ENCODE peak calls at places on chromosomes 4 and X, in seven cellular contexts. W is hepatocyte; U is IMR-90; X is astrocyte of the spinal cord; B is progenitor cell of endocrine pancreas; S is left ventricle myocardium inferior; O is CD4-positive, alpha-beta T cell. H is an unnamed sample.

GRCh38 chr4:60737858-60738257 is 462.3 kb upstream of the ADGRL3 start:
- DNase-seq in X (no peak), O (no peak), B (no peak), S (no peak), W (no peak), U (peak; percentile 74), H (no peak)

GRCh38 chr4:124952601-124953000 is 240.1 kb upstream of the ANKRD50 start:
- DNase-seq in W (no peak), S (no peak), B (no peak), X (no peak), U (no peak), O (no peak), H (no peak)

GRCh38 chr4:83440148-83440814 is 15.3 kb downstream of the HELQ start:
- DNase-seq in X (no peak), B (no peak), W (no peak), U (no peak), S (no peak), O (no peak), H (no peak)

GRCh38 chr4:183636923-183637322 is 22.1 kb downstream of the RWDD4 start:
- DNase-seq in S (no peak), B (no peak), O (no peak), U (peak; percentile 53), W (no peak), X (peak; percentile 55), H (no peak)

GRCh38 chr4:54229631-54230478 is 762 bp downstream of the PDGFRA start:
- DNase-seq in B (peak; percentile 21), W (peak; percentile 34), S (no peak), X (peak; percentile 24), O (no peak), U (peak; percentile 69), H (peak; percentile 67)

GRCh38 chr4:41179086-41179374 is 35.3 kb downstream of the APBB2 start:
- DNase-seq in W (no peak), S (no peak), O (no peak), U (no peak), B (no peak), X (no peak), H (no peak)

GRCh38 chr4:140736669-140737343 is 19.4 kb downstream of the TBC1D9 start:
- DNase-seq in X (no peak), B (no peak), S (no peak), W (no peak), O (no peak), U (peak; percentile 25), H (no peak)

GRCh38 chr4:26779674-26780073 is 81.0 kb upstream of the STIM2 start:
- DNase-seq in O (no peak), B (no peak), X (peak; percentile 55), W (no peak), S (no peak), U (peak; percentile 48), H (no peak)

GRCh38 chr4:77721073-77721472 is 98.1 kb downstream of the CNOT6L start:
- DNase-seq in B (no peak), O (no peak), X (no peak), W (no peak), S (no peak), U (no peak), H (no peak)

GRCh38 chrX:115968436-115969252 is 201.9 kb upstream of the AGTR2 start:
- DNase-seq in S (peak; percentile 41), W (peak; percentile 77), X (peak; percentile 8), O (no peak), B (peak; percentile 64), U (no peak), H (peak; percentile 72)

GRCh38 chrX:73562986-73563739 is at the start of gene CHIC1:
- DNase-seq in S (peak; percentile 47), B (peak; percentile 45), W (peak; percentile 74), U (peak; percentile 66), X (peak; percentile 77), O (peak; percentile 68), H (peak; percentile 76)

GRCh38 chr4:147596377-147596776 is 20.8 kb upstream of the TMEM184C start:
- DNase-seq in B (no peak), S (no peak), W (no peak), U (peak; percentile 31), O (no peak), X (peak; percentile 32), H (no peak)
- TF ChIP-seq CTCF in B (no peak), S (no peak), W (peak; percentile 26), U (peak; percentile 30), O (no peak), X (peak; percentile 11), H (no peak)

GRCh38 chrX:42241421-42241820 is 318.1 kb upstream of the CASK start:
- DNase-seq in X (no peak), B (no peak), O (no peak), S (no peak), W (no peak), U (no peak), H (no peak)

GRCh38 chrX:42242044-42242443 is 318.7 kb upstream of the CASK start:
- DNase-seq in X (no peak), W (no peak), U (no peak), O (no peak), S (no peak), B (no peak), H (no peak)

GRCh38 chrX:42246814-42247213 is 323.5 kb upstream of the CASK start:
- DNase-seq in S (no peak), U (no peak), B (no peak), X (no peak), W (peak; percentile 16), O (no peak), H (no peak)

GRCh38 chrX:42248226-42248625 is 324.9 kb upstream of the CASK start:
- DNase-seq in S (no peak), B (no peak), U (no peak), X (no peak), O (no peak), W (no peak), H (no peak)

GRCh38 chrX:42247241-42247640 is 323.9 kb upstream of the CASK start:
- DNase-seq in X (no peak), B (no peak), O (no peak), U (peak; percentile 8), S (no peak), W (peak; percentile 8), H (no peak)
- TF ChIP-seq CTCF in X (no peak), B (no peak), O (no peak), U (no peak), S (no peak), W (no peak), H (no peak)

GRCh38 chr4:85825937-85826678 is 351.2 kb downstream of the ARHGAP24 start:
- DNase-seq in W (peak; percentile 68), U (peak; percentile 58), O (no peak), S (no peak), B (peak; percentile 36), X (peak; percentile 66), H (peak; percentile 43)
- TF ChIP-seq CTCF in W (peak; percentile 36), U (peak; percentile 21), O (no peak), S (peak; percentile 28), B (peak; percentile 47), X (peak; percentile 25), H (no peak)

GRCh38 chr4:82373816-82374740 is at the start of gene HNRNPD:
- DNase-seq in X (peak; percentile 100), O (peak; percentile 93), W (peak; percentile 99), B (peak; percentile 98), U (peak; percentile 100), S (peak; percentile 98), H (peak; percentile 96)
- TF ChIP-seq CTCF in X (no peak), O (peak; percentile 11), W (no peak), B (no peak), U (no peak), S (peak; percentile 21), H (no peak)

GRCh38 chr4:65552071-65552470 is 118.2 kb downstream of the EPHA5 start:
- DNase-seq in W (no peak), S (no peak), U (no peak), B (no peak), X (no peak), O (no peak), H (no peak)

GRCh38 chr4:65550500-65550899 is 119.8 kb downstream of the EPHA5 start:
- DNase-seq in B (no peak), O (no peak), S (no peak), X (no peak), U (no peak), W (no peak), H (no peak)

DNA sequence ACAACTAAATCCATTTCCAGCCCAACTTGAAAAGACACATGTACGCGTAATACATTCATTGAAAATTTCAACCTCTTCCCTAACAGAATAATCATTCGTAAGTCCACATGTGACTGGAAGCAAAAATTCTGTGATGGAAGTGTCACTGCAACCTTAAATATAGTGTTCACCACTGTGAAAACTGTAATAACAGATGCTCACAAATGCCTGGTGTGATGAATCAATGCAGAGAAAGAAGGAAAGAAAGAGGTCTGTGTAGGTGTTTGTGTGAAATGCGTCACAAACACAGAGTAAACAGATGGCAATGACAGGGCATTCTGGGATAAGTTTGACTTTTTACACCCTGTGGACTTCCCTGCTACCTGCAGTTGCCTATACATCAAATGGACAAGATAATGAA is 123.4 kb downstream of the EPHA5 start:
- DNase-seq in B (no peak), O (no peak), X (no peak), S (no peak), U (no peak), W (no peak), H (no peak)
- TF ChIP-seq CTCF in B (no peak), O (no peak), X (no peak), S (no peak), U (no peak), W (no peak), H (no peak)